ENCODE peak calls at places on chromosomes 3 and 15, in ten cellular contexts. S is CD14-positive monocyte, H is GM12864, W is uterus, F is fibroblast of lung, U is left lung, K is osteocyte, Y is H9, T is B cell, J is left ventricle myocardium inferior. Q is an unnamed sample.

GRCh38 chr3:64684715-64685261 is 3.0 kb downstream of the ADAMTS9 start:
- DNase-seq in H (no peak), K (no peak), T (no peak), W (peak), Y (peak), S (no peak), U (peak), J (peak), F (peak), Q (no peak)

GRCh38 chr15:37019479-37020433 is 80.6 kb downstream of the MEIS2 start:
- DNase-seq in T (no peak), K (no peak), S (no peak), J (no peak), F (peak), U (no peak), H (no peak), Y (no peak), W (no peak), Q (no peak)

GRCh38 chr3:69847303-69847702 is 108.0 kb downstream of the MITF start:
- DNase-seq in Y (no peak), H (no peak), K (no peak), W (no peak), U (no peak), T (no peak), S (no peak), J (no peak), F (no peak), Q (no peak)

GRCh38 chr3:84685467-84685866 is 273.3 kb upstream of the CADM2 start:
- DNase-seq in H (no peak), T (no peak), F (no peak), K (no peak), S (no peak), J (no peak), W (no peak), Y (no peak), U (no peak), Q (no peak)

GRCh38 chr3:61136191-61136590 is 115.1 kb downstream of the FHIT start:
- DNase-seq in K (no peak), H (no peak), Y (no peak), T (no peak), J (no peak), F (no peak), S (no peak), W (no peak), U (no peak), Q (no peak)

GRCh38 chr3:87503901-87504498 is 227.6 kb upstream of the POU1F1 start:
- DNase-seq in K (no peak), T (peak), F (peak), J (no peak), H (peak), Y (peak), W (no peak), S (no peak), U (no peak), Q (peak)

GRCh38 chr3:143183668-143183970 is 64.0 kb downstream of the CHST2 start:
- DNase-seq in S (no peak), J (no peak), K (no peak), F (no peak), W (no peak), Y (no peak), T (no peak), U (no peak), H (no peak), Q (no peak)

GRCh38 chr15:48060396-48060795 is 60.4 kb upstream of the SLC24A5 start:
- DNase-seq in H (no peak), F (peak), J (no peak), Y (no peak), K (no peak), W (no peak), S (no peak), T (no peak), U (no peak), Q (no peak)

GRCh38 chr3:42702982-42703694 is 540 bp upstream of the HHATL start:
- DNase-seq in K (peak), F (no peak), T (no peak), W (no peak), H (no peak), S (no peak), Y (no peak), J (no peak), U (peak), Q (no peak)

GRCh38 chr15:100999369-100999768 is 80.2 kb downstream of the LRRK1 start:
- DNase-seq in T (no peak), Y (no peak), H (no peak), F (no peak), S (no peak), U (no peak), J (no peak), K (no peak), W (no peak), Q (no peak)

GRCh38 chr3:98979296-98979695 is 77.8 kb upstream of the DCBLD2 start:
- DNase-seq in J (no peak), T (no peak), F (no peak), W (no peak), K (no peak), Y (no peak), S (no peak), H (no peak), U (no peak), Q (no peak)

GRCh38 chr3:167228135-167228534 is 152.0 kb downstream of the ZBBX start:
- DNase-seq in S (no peak), H (no peak), Y (no peak), T (no peak), J (no peak), W (no peak), K (no peak), U (no peak), F (peak), Q (no peak)

GRCh38 chr3:38643592-38643991 is 5.9 kb downstream of the SCN5A start:
- DNase-seq in K (no peak), H (no peak), U (no peak), W (no peak), T (no peak), F (no peak), S (no peak), Y (no peak), J (no peak), Q (no peak)

GRCh38 chr3:46133285-46133684 is 74.8 kb downstream of the CCR1 start:
- DNase-seq in T (no peak), S (no peak), F (no peak), W (no peak), K (no peak), J (no peak), Y (no peak), H (no peak), U (no peak), Q (no peak)

GRCh38 chr15:97084650-97085049 is 754.1 kb downstream of the NR2F2 start:
- DNase-seq in F (peak), J (no peak), U (no peak), S (no peak), H (no peak), Y (no peak), W (no peak), K (no peak), T (no peak), Q (no peak)

GRCh38 chr15:90053685-90054466 is 48.4 kb downstream of the IDH2 start:
- DNase-seq in J (no peak), K (no peak), S (no peak), W (no peak), H (no peak), T (no peak), F (no peak), Y (no peak), U (no peak), Q (no peak)

GRCh38 chr15:90205050-90205848 is 4.1 kb downstream of the SEMA4B start:
- DNase-seq in F (no peak), Y (no peak), W (no peak), J (no peak), H (no peak), U (peak), K (no peak), S (no peak), T (no peak), Q (no peak)

GRCh38 chr3:168034152-168034928 is 61.4 kb downstream of the GOLIM4 start:
- DNase-seq in Y (no peak), H (no peak), U (no peak), F (peak), W (no peak), J (no peak), T (no peak), S (no peak), K (no peak), Q (no peak)

GRCh38 chr3:69967156-69967555 is 32.4 kb upstream of the SAMMSON start:
- DNase-seq in K (no peak), U (no peak), J (no peak), Y (no peak), S (no peak), F (no peak), H (no peak), T (no peak), W (no peak), Q (no peak)

GRCh38 chr3:167887096-167887495 is 151.6 kb downstream of the SERPINI1 start:
- DNase-seq in T (no peak), K (no peak), S (no peak), U (no peak), F (peak), J (no peak), Y (no peak), W (no peak), H (no peak), Q (no peak)

GRCh38 chr3:79253704-79254103 is 514.1 kb downstream of the ROBO1 start:
- DNase-seq in T (no peak), H (no peak), F (peak), W (no peak), J (no peak), S (no peak), Y (no peak), K (no peak), U (no peak), Q (no peak)

GRCh38 chr15:34719051-34719882 is 35.5 kb downstream of the GJD2 start:
- DNase-seq in F (no peak), J (no peak), S (no peak), Y (no peak), U (no peak), W (no peak), T (no peak), K (no peak), H (no peak), Q (no peak)

GRCh38 chr3:90015688-90016356 is 908.4 kb downstream of the EPHA3 start:
- DNase-seq in H (no peak), J (no peak), S (no peak), F (peak), U (no peak), Y (no peak), T (no peak), K (no peak), W (no peak), Q (no peak)

GRCh38 chr15:31275331-31276262 is 51.0 kb upstream of the KLF13 start:
- DNase-seq in K (peak), S (no peak), H (no peak), Y (no peak), F (no peak), J (no peak), U (no peak), W (peak), T (peak), Q (no peak)

GRCh38 chr3:120280026-120280425 is 5.0 kb downstream of the GPR156 start:
- DNase-seq in U (no peak), Y (no peak), K (no peak), T (no peak), W (no peak), J (no peak), H (no peak), F (no peak), S (no peak), Q (no peak)

GRCh38 chr3:120289636-120290035 is 4.6 kb upstream of the GPR156 start:
- DNase-seq in S (no peak), F (no peak), Y (no peak), K (no peak), W (no peak), T (no peak), J (no peak), H (no peak), U (no peak), Q (no peak)

GRCh38 chr3:120285508-120285841 is 453 bp upstream of the GPR156 start:
- DNase-seq in F (no peak), W (no peak), U (no peak), J (no peak), H (no peak), Y (no peak), T (no peak), K (no peak), S (no peak), Q (no peak)

GRCh38 chr3:120280566-120280965 is 4.5 kb downstream of the GPR156 start:
- DNase-seq in H (no peak), F (no peak), T (no peak), J (no peak), U (no peak), W (no peak), K (no peak), Y (no peak), S (no peak), Q (peak)

DNA sequence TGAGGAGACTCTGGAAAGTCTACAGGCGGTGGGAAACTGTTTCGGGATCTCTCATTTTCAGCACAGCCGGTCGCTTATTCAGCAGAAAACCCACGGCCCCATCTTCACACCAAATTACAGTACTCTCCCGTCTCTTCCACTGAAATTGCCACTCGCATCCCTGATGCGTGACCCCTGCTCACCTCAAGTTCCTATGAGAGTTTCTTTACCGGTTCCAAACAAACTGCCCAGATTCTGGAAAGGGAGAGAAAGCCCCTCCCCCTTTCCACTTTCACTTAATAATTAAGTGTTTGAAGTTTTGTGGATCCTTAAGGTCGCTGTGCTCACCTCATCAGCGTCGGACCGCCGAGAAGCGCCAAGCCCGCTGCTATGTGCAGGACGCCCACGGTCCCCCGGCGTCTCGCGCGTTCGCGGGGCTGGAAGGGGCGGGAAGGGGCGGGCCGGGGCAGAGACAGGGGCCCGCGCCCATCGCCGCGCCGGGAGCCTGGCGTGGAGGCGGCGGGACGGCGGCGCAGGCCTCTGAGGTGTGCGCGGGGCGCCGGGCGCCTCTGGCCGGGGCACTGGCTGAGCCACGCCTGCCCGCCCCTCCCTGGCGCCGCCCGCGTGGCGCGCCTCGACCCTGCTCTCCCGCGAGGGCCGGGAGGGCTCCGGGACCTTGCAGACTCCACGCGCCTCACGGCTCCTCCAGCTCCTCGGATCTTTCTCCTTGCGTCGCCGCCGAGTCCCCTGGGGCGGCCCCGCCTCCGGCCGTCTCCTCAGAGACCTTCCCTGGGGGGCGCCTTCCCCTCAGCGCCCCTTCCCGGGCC is at the start of gene GPR156:
- DNase-seq in S (no peak), T (no peak), J (no peak), K (no peak), W (no peak), F (no peak), Y (peak), U (no peak), H (no peak), Q (peak)
- TF ChIP-seq CTCF in S (no peak), T (no peak), J (no peak), K (peak), W (no peak), F (no peak), Y (peak), U (no peak), H (no peak), Q (no peak)

DNA sequence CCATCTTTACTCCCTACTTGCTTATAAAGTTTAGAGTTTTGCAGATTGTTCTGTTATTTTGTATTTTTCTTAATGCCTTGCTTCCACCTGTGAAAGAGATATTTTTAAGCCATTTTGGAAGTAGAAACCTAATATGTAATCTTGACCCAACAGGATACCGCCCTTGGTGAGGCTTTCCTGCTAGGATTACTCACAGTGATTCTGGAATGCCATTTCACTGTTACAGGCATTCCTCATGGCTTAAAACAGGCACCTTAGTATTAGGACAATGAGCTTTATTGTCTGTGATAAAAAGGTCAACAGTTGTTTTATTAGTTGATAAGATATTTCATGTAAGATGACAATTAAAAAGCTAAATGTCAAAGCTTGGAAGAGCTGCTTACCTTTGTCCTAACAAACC is 58.2 kb downstream of the PHLDB2 start:
- DNase-seq in J (no peak), U (no peak), K (no peak), Y (no peak), W (no peak), S (no peak), F (no peak), T (no peak), H (no peak), Q (no peak)
- TF ChIP-seq CTCF in J (no peak), U (no peak), K (no peak), Y (no peak), W (no peak), S (no peak), F (no peak), T (no peak), H (no peak), Q (no peak)

GRCh38 chr3:7346364-7346763 is 485.4 kb downstream of the GRM7 start:
- DNase-seq in W (no peak), H (no peak), S (no peak), F (no peak), K (no peak), T (no peak), Y (no peak), J (no peak), U (no peak), Q (no peak)

DNA sequence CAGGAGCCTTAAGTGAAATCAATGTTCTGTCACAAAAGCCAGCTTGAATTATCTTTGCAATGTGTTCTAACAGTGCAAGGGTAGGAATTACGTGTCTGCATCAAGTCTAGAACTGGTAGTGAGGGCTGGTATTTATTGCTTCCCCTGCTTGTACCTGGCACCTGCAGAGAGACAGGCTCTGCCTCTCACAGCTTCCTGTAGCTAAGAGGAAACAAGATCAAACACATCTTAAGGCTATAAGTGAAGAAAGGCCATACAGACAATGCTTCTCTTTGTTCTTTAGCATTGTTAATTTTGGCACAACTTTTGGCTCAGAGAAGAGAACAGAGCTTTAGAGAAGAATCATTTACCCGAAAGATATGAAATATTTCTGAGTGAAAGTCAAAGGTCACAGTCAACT is 479.9 kb downstream of the GRM7 start:
- DNase-seq in K (no peak), W (no peak), Y (no peak), U (no peak), T (no peak), S (no peak), F (peak), J (no peak), H (no peak), Q (no peak)
- TF ChIP-seq CTCF in K (no peak), W (no peak), Y (no peak), U (no peak), T (no peak), S (no peak), F (no peak), J (no peak), H (no peak), Q (no peak)

GRCh38 chr3:106114848-106115247 is 246.0 kb upstream of the CBLB start:
- DNase-seq in T (no peak), Y (no peak), S (no peak), H (no peak), J (no peak), K (no peak), F (peak), W (no peak), U (no peak), Q (no peak)

GRCh38 chr3:106115557-106115956 is 246.7 kb upstream of the CBLB start:
- DNase-seq in J (no peak), Y (no peak), T (no peak), H (no peak), S (no peak), W (no peak), F (no peak), K (no peak), U (no peak), Q (no peak)

GRCh38 chr3:106116733-106117489 is 248.1 kb upstream of the CBLB start:
- DNase-seq in H (no peak), J (no peak), U (no peak), T (no peak), K (no peak), S (no peak), Y (no peak), W (no peak), F (no peak), Q (no peak)

GRCh38 chr3:106114220-106114619 is 245.4 kb upstream of the CBLB start:
- DNase-seq in H (no peak), W (no peak), F (peak), J (no peak), U (no peak), Y (no peak), S (no peak), K (no peak), T (no peak), Q (no peak)

DNA sequence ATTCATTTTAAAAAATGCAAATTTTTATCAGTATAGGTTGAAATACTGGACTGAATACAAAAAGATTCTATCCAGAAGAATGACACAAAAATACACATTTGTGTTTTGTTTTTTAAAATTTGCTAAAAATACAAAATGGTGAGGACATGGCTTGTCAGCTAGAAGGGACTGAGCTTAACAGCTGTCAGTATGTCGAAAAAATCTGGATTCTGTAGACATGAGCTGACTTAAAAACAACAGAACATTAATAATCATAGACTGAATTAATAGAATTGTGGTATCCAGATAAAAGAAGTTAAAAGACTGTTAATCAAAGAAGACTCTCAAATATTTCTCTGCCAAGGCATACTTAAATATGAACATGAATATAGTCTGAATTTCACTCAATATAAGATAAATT is 244.9 kb upstream of the CBLB start:
- DNase-seq in H (no peak), S (no peak), T (no peak), W (no peak), F (no peak), U (no peak), Y (no peak), J (no peak), K (no peak), Q (no peak)
- TF ChIP-seq CTCF in H (no peak), S (no peak), T (no peak), W (no peak), F (no peak), U (no peak), Y (no peak), J (no peak), K (no peak), Q (no peak)

GRCh38 chr3:102741105-102741504 is 306.3 kb downstream of the ZPLD1 start:
- DNase-seq in F (no peak), H (no peak), S (no peak), T (no peak), K (no peak), Y (peak), J (no peak), W (no peak), U (no peak), Q (no peak)
- TF ChIP-seq CTCF in F (no peak), H (peak), S (no peak), T (no peak), K (no peak), Y (peak), J (peak), W (no peak), U (no peak), Q (peak)

GRCh38 chr15:85504739-85505676 is 124.6 kb downstream of the AKAP13 start:
- DNase-seq in F (peak), U (no peak), K (no peak), T (peak), Y (no peak), J (no peak), S (no peak), H (peak), W (peak), Q (peak)
- TF ChIP-seq CTCF in F (peak), U (peak), K (peak), T (peak), Y (peak), J (peak), S (peak), H (peak), W (peak), Q (peak)

GRCh38 chr3:197525706-197526105 is 30.1 kb downstream of the BDH1 start:
- DNase-seq in K (no peak), F (no peak), J (no peak), S (no peak), W (no peak), T (no peak), H (no peak), Y (peak), U (peak), Q (no peak)
- TF ChIP-seq CTCF in K (peak), F (no peak), J (no peak), S (no peak), W (no peak), T (no peak), H (no peak), Y (peak), U (no peak), Q (no peak)

Q was measured in GM10248.